ENCODE peak calls at places on chromosomes 4 and X, in four cellular contexts. K, A, T and J are unnamed samples.

GRCh38 chr4:80989921-80990544 is 40.5 kb upstream of the BMP3 start:
- DNase-seq in K (no peak), A (peak), T (peak), J (peak)

GRCh38 chr4:176949022-176949421 is 156.3 kb upstream of the VEGFC start:
- DNase-seq in K (no peak), A (no peak), T (peak), J (no peak)

GRCh38 chr4:174120446-174121142 is 162.9 kb downstream of the FBXO8 start:
- DNase-seq in A (peak), K (peak), T (peak), J (peak)

GRCh38 chr4:94032754-94033153 is 174.9 kb upstream of the SMARCAD1 start:
- DNase-seq in A (no peak), K (peak), T (no peak), J (no peak)

GRCh38 chr4:69984030-69984443 is 11.7 kb upstream of the STATH start:
- DNase-seq in A (no peak), T (no peak), K (no peak), J (peak)

GRCh38 chr4:82618321-82618720 is 56.5 kb upstream of the TMEM150C start:
- DNase-seq in T (peak), K (no peak), A (no peak), J (no peak)

GRCh38 chrX:42094208-42094607 is 170.9 kb upstream of the CASK start:
- DNase-seq in T (peak), A (no peak), K (no peak), J (no peak)

GRCh38 chr4:36363024-36363423 is 81.6 kb downstream of the DTHD1 start:
- DNase-seq in K (no peak), T (no peak), A (no peak), J (no peak)

GRCh38 chr4:70425306-70425705 is 27.6 kb downstream of the OPRPN start:
- DNase-seq in T (no peak), K (no peak), A (no peak), J (no peak)

GRCh38 chrX:131783555-131784338 is 239.4 kb upstream of the STK26 start:
- DNase-seq in A (no peak), K (no peak), T (peak), J (no peak)

GRCh38 chr4:140427104-140427918 is at the start of gene CLGN:
- DNase-seq in K (peak), A (peak), T (peak), J (peak)
- H3K27ac ChIP-seq in K (no peak), A (peak), T (no peak), J (no peak)

GRCh38 chr4:151672996-151673395 is 87.8 kb downstream of the GATB start:
- DNase-seq in A (no peak), T (no peak), K (no peak), J (no peak)
- H2BK5ac ChIP-seq in A (no peak), T (no peak), K (no peak), J (no peak)

DNA sequence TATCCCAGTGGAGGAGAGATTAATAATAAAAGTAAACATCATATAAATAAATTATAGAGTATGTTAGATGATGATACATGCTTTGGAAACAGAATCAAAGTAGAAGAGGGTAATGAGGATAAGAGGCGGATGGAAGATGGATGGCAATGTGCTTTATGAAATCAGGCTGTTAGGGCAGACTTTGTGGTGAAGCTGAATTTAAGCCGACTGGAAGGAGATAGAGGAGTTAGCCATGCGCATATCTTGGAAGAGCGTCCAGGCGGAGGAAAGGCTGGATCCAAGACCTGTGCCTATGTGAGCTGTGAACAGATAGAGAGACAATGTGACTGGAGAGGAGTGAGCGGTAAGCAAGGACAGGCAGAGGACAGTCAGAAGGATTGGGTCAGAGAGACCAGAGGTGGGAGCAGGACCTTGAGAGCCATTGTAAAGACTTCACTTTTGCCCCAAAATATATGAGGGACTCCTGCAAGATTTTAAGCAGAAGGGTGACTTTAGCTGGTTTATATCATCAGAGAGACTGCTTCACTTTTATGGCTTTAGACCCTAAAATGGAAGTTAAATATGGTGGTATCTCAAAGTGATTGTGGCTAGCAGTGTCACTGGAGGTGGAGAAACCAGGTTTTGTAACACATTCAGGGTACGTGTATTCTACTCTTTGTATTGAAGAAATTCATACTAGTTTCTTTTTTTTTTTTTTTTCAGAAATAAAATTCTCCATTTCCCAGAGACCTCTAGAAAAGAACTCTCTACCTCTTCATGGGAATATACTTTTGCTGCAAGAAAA is 74.7 kb upstream of the GUCY1A1 start:
- DNase-seq in A (no peak), T (no peak), K (no peak), J (no peak)
- H4K8ac ChIP-seq in A (no peak), T (peak), K (no peak), J (no peak)

DNA sequence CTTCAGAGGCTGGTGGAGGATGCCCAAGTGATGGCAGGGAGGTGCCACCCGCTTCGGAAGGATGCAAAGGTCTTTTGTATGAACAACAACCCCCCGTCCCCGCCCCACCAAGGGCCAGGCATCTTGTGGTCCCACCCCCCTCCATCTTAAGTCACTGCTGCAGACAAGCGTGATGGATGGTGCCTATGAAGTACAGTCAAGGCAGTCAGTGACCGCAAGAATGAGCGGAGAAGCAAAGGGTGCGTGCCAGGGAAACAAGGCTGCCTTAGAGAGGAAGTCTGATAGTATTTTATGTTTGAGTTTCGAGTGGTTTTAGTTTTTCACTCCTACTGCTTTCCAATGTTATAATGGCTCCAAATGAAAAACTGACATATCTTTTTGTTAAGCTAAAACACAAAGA is 68.7 kb upstream of the GPM6B start:
- DNase-seq in A (no peak), T (no peak), K (no peak), J (no peak)
- H3K27ac ChIP-seq in A (no peak), T (no peak), K (no peak), J (no peak)

GRCh38 chr4:123343400-123344060 is 53.1 kb upstream of the SPRY1 start:
- DNase-seq in A (no peak), T (no peak), K (no peak), J (no peak)

GRCh38 chr4:123346944-123347343 is 49.7 kb upstream of the SPRY1 start:
- DNase-seq in K (no peak), A (no peak), T (no peak), J (no peak)

GRCh38 chr4:123346330-123346940 is 50.2 kb upstream of the SPRY1 start:
- DNase-seq in T (no peak), A (no peak), K (no peak), J (no peak)

GRCh38 chr4:123345924-123346300 is 50.7 kb upstream of the SPRY1 start:
- DNase-seq in T (no peak), A (no peak), K (no peak), J (no peak)

DNA sequence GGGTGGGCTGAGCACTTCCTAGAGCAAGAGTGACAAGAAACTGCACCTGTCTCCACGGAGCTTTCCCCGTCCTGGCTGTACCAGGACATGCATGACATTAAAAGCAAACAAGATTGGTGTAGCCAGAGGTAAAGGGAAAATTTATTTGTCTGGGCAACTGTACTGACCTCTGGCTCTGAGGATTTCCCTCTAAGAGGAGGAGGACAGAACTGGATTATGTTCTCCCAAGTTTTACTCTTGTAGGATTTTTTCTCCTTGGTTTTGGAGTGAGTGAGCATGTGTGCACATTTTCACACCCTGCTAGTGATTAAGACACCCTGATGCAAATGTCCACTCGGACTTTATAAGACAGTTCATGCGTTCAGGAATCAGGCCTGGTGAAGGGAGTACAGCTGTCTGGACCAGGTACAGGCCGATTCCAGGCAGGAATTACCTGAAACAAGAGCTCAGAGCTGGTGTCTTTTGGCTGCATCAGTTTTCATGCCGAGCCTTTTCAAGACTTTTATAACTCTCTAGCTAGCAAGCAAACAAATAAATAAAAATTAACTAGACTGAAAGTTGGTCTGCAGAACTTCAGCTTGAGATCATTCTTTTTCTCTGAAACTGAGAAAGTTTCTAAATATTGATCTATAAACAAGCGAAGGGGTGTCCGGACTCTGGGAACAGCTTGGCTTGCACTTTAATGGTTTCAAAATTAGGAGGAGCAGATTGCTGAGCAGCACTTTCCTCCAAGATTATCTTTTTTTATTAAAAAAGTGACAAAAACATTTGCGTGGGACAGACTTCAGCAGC is 51.3 kb upstream of the SPRY1 start:
- DNase-seq in A (no peak), K (no peak), T (no peak), J (no peak)
- H2BK5ac ChIP-seq in A (no peak), K (no peak), T (no peak), J (no peak)

DNA sequence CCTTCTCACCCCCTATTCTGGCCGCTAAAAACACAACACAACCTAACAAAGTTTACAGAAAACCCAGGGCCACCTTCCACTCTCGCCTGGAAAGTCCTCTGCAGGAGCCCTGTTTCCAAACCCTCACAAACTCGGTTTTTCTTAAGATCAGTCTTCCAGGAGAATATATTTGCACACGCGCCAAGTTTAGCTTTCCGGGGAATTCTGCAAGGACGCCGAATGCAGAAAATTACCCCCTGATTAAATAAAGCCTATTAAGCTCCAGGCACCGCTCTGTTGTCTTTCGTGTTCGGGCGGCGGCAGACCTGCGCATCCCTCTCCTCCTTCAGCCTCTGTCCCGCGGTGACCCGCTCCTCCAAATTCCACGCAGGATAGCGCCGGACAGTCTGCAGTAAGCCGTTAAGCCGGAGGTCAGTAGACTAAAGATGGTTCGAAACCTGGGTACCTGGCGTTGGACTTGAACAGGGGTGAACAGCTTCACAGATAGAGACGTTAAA is 5.0 kb downstream of the MSX1 start:
- DNase-seq in T (no peak), A (no peak), K (no peak), J (no peak)
- H4K8ac ChIP-seq in T (no peak), A (no peak), K (no peak), J (no peak)

GRCh38 chr4:185719493-185719843 is 92.5 kb downstream of the SORBS2 start:
- DNase-seq in T (no peak), A (no peak), K (no peak), J (no peak)

GRCh38 chr4:185721190-185721948 is 90.6 kb downstream of the SORBS2 start:
- DNase-seq in A (no peak), T (no peak), K (no peak), J (no peak)

GRCh38 chr4:185723619-185724150 is 88.3 kb downstream of the SORBS2 start:
- DNase-seq in T (no peak), A (no peak), K (no peak), J (no peak)

GRCh38 chr4:185718578-185719492 is 93.2 kb downstream of the SORBS2 start:
- DNase-seq in A (no peak), T (no peak), K (no peak), J (no peak)

GRCh38 chr4:185721949-185722316 is 90.1 kb downstream of the SORBS2 start:
- DNase-seq in K (no peak), A (no peak), T (no peak), J (no peak)
- H3K27ac ChIP-seq in K (no peak), A (no peak), T (no peak), J (no peak)

GRCh38 chr4:164799410-164799809 is 45.5 kb downstream of the SMIM31 start:
- DNase-seq in A (peak), T (no peak), K (peak), J (no peak)
- H2BK5ac ChIP-seq in A (no peak), T (no peak), K (no peak), J (no peak)

GRCh38 chr4:42927946-42928345 is 35.4 kb downstream of the GRXCR1 start:
- DNase-seq in T (no peak), K (no peak), A (no peak), J (no peak)
- H4K8ac ChIP-seq in T (no peak), K (no peak), A (no peak), J (no peak)